ENCODE peak calls at places on chromosomes 12 and 14, in six cellular contexts. One of them, this sample, is unnamed.

GRCh38 chr12:113837059-113837458 is 129.1 kb downstream of the RBM19 start:
- DNase-seq in CD4-positive, alpha-beta T cell: no peak
- DNase-seq in CD8-positive, alpha-beta T cell: no peak
- DNase-seq in vagina: no peak
- DNase-seq in cardiac muscle cell: no peak
- DNase-seq in dorsolateral prefrontal cortex: no peak
- DNase-seq in this sample: no peak

GRCh38 chr12:6923851-6924250 is 3.9 kb upstream of the ATN1 start:
- DNase-seq in CD4-positive, alpha-beta T cell: no peak
- DNase-seq in CD8-positive, alpha-beta T cell: no peak
- DNase-seq in vagina: no peak
- DNase-seq in cardiac muscle cell: no peak
- DNase-seq in dorsolateral prefrontal cortex: no peak
- DNase-seq in this sample: no peak

GRCh38 chr14:72646861-72647528 is 246.9 kb downstream of the DPF3 start:
- DNase-seq in CD4-positive, alpha-beta T cell: no peak
- DNase-seq in CD8-positive, alpha-beta T cell: no peak
- DNase-seq in vagina: no peak
- DNase-seq in cardiac muscle cell: no peak
- DNase-seq in dorsolateral prefrontal cortex: no peak
- DNase-seq in this sample: no peak

GRCh38 chr14:79515158-79515557 is 696.1 kb downstream of the DIO2 start:
- DNase-seq in CD4-positive, alpha-beta T cell: no peak
- DNase-seq in CD8-positive, alpha-beta T cell: no peak
- DNase-seq in vagina: no peak
- DNase-seq in cardiac muscle cell: no peak
- DNase-seq in dorsolateral prefrontal cortex: no peak
- DNase-seq in this sample: no peak

GRCh38 chr12:56115329-56115728 is 1.1 kb upstream of the RPL41 start:
- DNase-seq in CD4-positive, alpha-beta T cell: no peak
- DNase-seq in CD8-positive, alpha-beta T cell: no peak
- DNase-seq in vagina: no peak
- DNase-seq in cardiac muscle cell: no peak
- DNase-seq in dorsolateral prefrontal cortex: peak; percentile 28
- DNase-seq in this sample: no peak

GRCh38 chr12:5988088-5988487 is 43.0 kb upstream of the ANO2 start:
- DNase-seq in CD4-positive, alpha-beta T cell: no peak
- DNase-seq in CD8-positive, alpha-beta T cell: no peak
- DNase-seq in vagina: peak; percentile 70
- DNase-seq in cardiac muscle cell: no peak
- DNase-seq in dorsolateral prefrontal cortex: no peak
- DNase-seq in this sample: no peak

GRCh38 chr12:109952873-109953272 is 43.3 kb downstream of the GIT2 start:
- DNase-seq in CD4-positive, alpha-beta T cell: no peak
- DNase-seq in CD8-positive, alpha-beta T cell: no peak
- DNase-seq in vagina: no peak
- DNase-seq in cardiac muscle cell: no peak
- DNase-seq in dorsolateral prefrontal cortex: no peak
- DNase-seq in this sample: no peak

GRCh38 chr12:68425998-68426397 is 93.8 kb upstream of the MDM1 start:
- DNase-seq in CD4-positive, alpha-beta T cell: no peak
- DNase-seq in CD8-positive, alpha-beta T cell: no peak
- DNase-seq in vagina: no peak
- DNase-seq in cardiac muscle cell: no peak
- DNase-seq in dorsolateral prefrontal cortex: no peak
- DNase-seq in this sample: no peak

GRCh38 chr14:33631021-33631420 is 319.9 kb downstream of the EGLN3 start:
- DNase-seq in CD4-positive, alpha-beta T cell: no peak
- DNase-seq in CD8-positive, alpha-beta T cell: no peak
- DNase-seq in vagina: no peak
- DNase-seq in cardiac muscle cell: no peak
- DNase-seq in dorsolateral prefrontal cortex: no peak
- DNase-seq in this sample: no peak

GRCh38 chr12:75981773-75982564 is 49.6 kb downstream of the PHLDA1 start:
- DNase-seq in CD4-positive, alpha-beta T cell: no peak
- DNase-seq in CD8-positive, alpha-beta T cell: no peak
- DNase-seq in vagina: no peak
- DNase-seq in cardiac muscle cell: no peak
- DNase-seq in dorsolateral prefrontal cortex: no peak
- DNase-seq in this sample: no peak

GRCh38 chr12:96033549-96034389 is 1.6 kb downstream of the LTA4H start:
- DNase-seq in CD4-positive, alpha-beta T cell: no peak
- DNase-seq in CD8-positive, alpha-beta T cell: no peak
- DNase-seq in vagina: no peak
- DNase-seq in cardiac muscle cell: no peak
- DNase-seq in dorsolateral prefrontal cortex: no peak
- DNase-seq in this sample: no peak

GRCh38 chr14:68546839-68547238 is 246.0 kb downstream of the ZFP36L1 start:
- DNase-seq in CD4-positive, alpha-beta T cell: no peak
- DNase-seq in CD8-positive, alpha-beta T cell: no peak
- DNase-seq in vagina: peak; percentile 93
- DNase-seq in cardiac muscle cell: no peak
- DNase-seq in dorsolateral prefrontal cortex: no peak
- DNase-seq in this sample: no peak

GRCh38 chr12:105329926-105330282 is 587 bp upstream of the C12orf75 start:
- DNase-seq in CD4-positive, alpha-beta T cell: no peak
- DNase-seq in CD8-positive, alpha-beta T cell: peak; percentile 9
- DNase-seq in vagina: no peak
- DNase-seq in cardiac muscle cell: no peak
- DNase-seq in dorsolateral prefrontal cortex: no peak
- DNase-seq in this sample: no peak

GRCh38 chr12:14950421-14950820 is 11.0 kb downstream of the ARHGDIB start:
- DNase-seq in CD4-positive, alpha-beta T cell: no peak
- DNase-seq in CD8-positive, alpha-beta T cell: no peak
- DNase-seq in vagina: no peak
- DNase-seq in cardiac muscle cell: no peak
- DNase-seq in dorsolateral prefrontal cortex: no peak
- DNase-seq in this sample: no peak

GRCh38 chr14:61203059-61203753 is 77.9 kb downstream of the TMEM30B start:
- DNase-seq in CD4-positive, alpha-beta T cell: no peak
- DNase-seq in CD8-positive, alpha-beta T cell: no peak
- DNase-seq in vagina: no peak
- DNase-seq in cardiac muscle cell: no peak
- DNase-seq in dorsolateral prefrontal cortex: no peak
- DNase-seq in this sample: no peak

GRCh38 chr14:32014498-32014897 is 62.6 kb upstream of the ARHGAP5 start:
- DNase-seq in CD4-positive, alpha-beta T cell: no peak
- DNase-seq in CD8-positive, alpha-beta T cell: no peak
- DNase-seq in vagina: no peak
- DNase-seq in cardiac muscle cell: no peak
- DNase-seq in dorsolateral prefrontal cortex: no peak
- DNase-seq in this sample: no peak

GRCh38 chr12:58728397-58728796 is 191.9 kb downstream of the LRIG3 start:
- DNase-seq in CD4-positive, alpha-beta T cell: no peak
- DNase-seq in CD8-positive, alpha-beta T cell: no peak
- DNase-seq in vagina: no peak
- DNase-seq in cardiac muscle cell: no peak
- DNase-seq in dorsolateral prefrontal cortex: no peak
- DNase-seq in this sample: no peak

GRCh38 chr12:94289551-94290312 is 141.4 kb downstream of the PLXNC1 start:
- DNase-seq in CD4-positive, alpha-beta T cell: no peak
- DNase-seq in CD8-positive, alpha-beta T cell: no peak
- DNase-seq in vagina: no peak
- DNase-seq in cardiac muscle cell: peak; percentile 37
- DNase-seq in dorsolateral prefrontal cortex: no peak
- DNase-seq in this sample: no peak

GRCh38 chr14:100789460-100790417 is 36.2 kb upstream of the MEG3 start:
- DNase-seq in CD4-positive, alpha-beta T cell: no peak
- DNase-seq in CD8-positive, alpha-beta T cell: no peak
- DNase-seq in vagina: no peak
- DNase-seq in cardiac muscle cell: no peak
- DNase-seq in dorsolateral prefrontal cortex: no peak
- DNase-seq in this sample: no peak

GRCh38 chr14:100787659-100788058 is 38.3 kb upstream of the MEG3 start:
- DNase-seq in CD4-positive, alpha-beta T cell: no peak
- DNase-seq in CD8-positive, alpha-beta T cell: no peak
- DNase-seq in vagina: no peak
- DNase-seq in cardiac muscle cell: no peak
- DNase-seq in dorsolateral prefrontal cortex: no peak
- DNase-seq in this sample: no peak

GRCh38 chr14:100790785-100791667 is 34.9 kb upstream of the MEG3 start:
- DNase-seq in CD4-positive, alpha-beta T cell: no peak
- DNase-seq in CD8-positive, alpha-beta T cell: no peak
- DNase-seq in vagina: no peak
- DNase-seq in cardiac muscle cell: no peak
- DNase-seq in dorsolateral prefrontal cortex: no peak
- DNase-seq in this sample: no peak

GRCh38 chr14:100786820-100787219 is 39.1 kb upstream of the MEG3 start:
- DNase-seq in CD4-positive, alpha-beta T cell: no peak
- DNase-seq in CD8-positive, alpha-beta T cell: no peak
- DNase-seq in vagina: no peak
- DNase-seq in cardiac muscle cell: no peak
- DNase-seq in dorsolateral prefrontal cortex: no peak
- DNase-seq in this sample: no peak

DNA sequence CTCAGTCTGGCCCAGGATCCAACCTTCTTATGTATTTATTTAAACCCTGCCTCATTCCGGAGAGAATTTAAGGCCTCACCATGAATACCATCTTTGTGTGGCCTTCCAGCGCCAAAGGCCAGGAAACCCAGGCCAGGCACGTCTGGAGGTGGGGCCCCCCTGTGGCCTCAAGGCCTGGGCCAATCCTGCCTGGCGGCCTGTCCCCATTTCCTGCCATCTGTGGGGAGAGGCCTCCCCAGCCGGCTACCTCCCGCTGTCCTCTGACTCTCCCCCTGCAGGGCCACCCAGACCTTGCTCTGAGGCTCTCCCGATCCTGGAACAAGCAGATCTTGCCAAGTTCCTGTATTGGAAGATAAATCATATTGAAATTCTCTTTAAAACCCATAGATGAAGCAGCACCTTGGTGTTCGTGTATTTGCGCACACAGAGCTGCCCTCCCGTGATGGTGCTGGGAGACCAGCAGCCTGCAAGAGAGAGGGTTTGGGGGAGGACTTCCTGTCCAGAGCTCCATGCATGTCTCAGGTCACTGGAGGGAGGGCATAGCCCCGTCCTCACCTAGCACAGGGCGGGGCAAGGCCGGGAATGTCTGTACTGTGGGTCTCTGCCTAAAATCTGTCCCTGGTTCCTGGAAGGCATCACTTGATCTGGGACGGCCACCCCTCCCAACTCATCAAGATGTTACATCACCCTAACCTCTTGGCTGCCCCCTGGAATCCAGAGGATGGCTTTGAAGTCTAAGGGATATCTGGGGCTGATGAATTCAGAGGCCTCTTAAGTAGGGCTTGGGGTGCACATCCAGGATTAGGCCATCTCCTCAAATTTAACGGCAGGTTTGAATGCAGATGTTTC is 37.2 kb upstream of the MEG3 start:
- DNase-seq in CD4-positive, alpha-beta T cell: no peak
- DNase-seq in CD8-positive, alpha-beta T cell: no peak
- DNase-seq in vagina: no peak
- DNase-seq in cardiac muscle cell: no peak
- DNase-seq in dorsolateral prefrontal cortex: no peak
- DNase-seq in this sample: no peak
- H3K27me3 ChIP-seq in CD4-positive, alpha-beta T cell: no peaks in the 10 kb centered on the region
- H3K27me3 ChIP-seq in CD8-positive, alpha-beta T cell: no peaks in the 10 kb centered on the region
- H3K27me3 ChIP-seq in vagina: no peaks in the 10 kb centered on the region
- H3K27me3 ChIP-seq in cardiac muscle cell: no peaks in the 10 kb centered on the region
- H3K27me3 ChIP-seq in dorsolateral prefrontal cortex: peaks cover 11% of the 10 kb centered on the region
- H3K27me3 ChIP-seq in this sample: no peaks in the 10 kb centered on the region

GRCh38 chr12:53798575-53798974 is 46.8 kb upstream of the CISTR start:
- DNase-seq in CD4-positive, alpha-beta T cell: no peak
- DNase-seq in CD8-positive, alpha-beta T cell: no peak
- DNase-seq in vagina: no peak
- DNase-seq in cardiac muscle cell: no peak
- DNase-seq in dorsolateral prefrontal cortex: peak; percentile 82
- DNase-seq in this sample: no peak
- H3K27me3 ChIP-seq in CD4-positive, alpha-beta T cell: peaks cover 36% of the 10 kb centered on the region
- H3K27me3 ChIP-seq in CD8-positive, alpha-beta T cell: no peaks in the 10 kb centered on the region
- H3K27me3 ChIP-seq in vagina: no peaks in the 10 kb centered on the region
- H3K27me3 ChIP-seq in cardiac muscle cell: peaks cover 96% of the 10 kb centered on the region
- H3K27me3 ChIP-seq in dorsolateral prefrontal cortex: no peaks in the 10 kb centered on the region
- H3K27me3 ChIP-seq in this sample: no peaks in the 10 kb centered on the region

GRCh38 chr12:53952871-53953734 is 1.6 kb upstream of the HOXC12 start:
- DNase-seq in CD4-positive, alpha-beta T cell: no peak
- DNase-seq in CD8-positive, alpha-beta T cell: no peak
- DNase-seq in vagina: no peak
- DNase-seq in cardiac muscle cell: no peak
- DNase-seq in dorsolateral prefrontal cortex: no peak
- DNase-seq in this sample: no peak
- H3K27me3 ChIP-seq in CD4-positive, alpha-beta T cell: peaks cover 99% of the 10 kb centered on the region
- H3K27me3 ChIP-seq in CD8-positive, alpha-beta T cell: peaks cover 94% of the 10 kb centered on the region
- H3K27me3 ChIP-seq in vagina: peaks cover 33% of the 10 kb centered on the region
- H3K27me3 ChIP-seq in cardiac muscle cell: peaks cover 100% of the 10 kb centered on the region
- H3K27me3 ChIP-seq in dorsolateral prefrontal cortex: peaks cover 98% of the 10 kb centered on the region
- H3K27me3 ChIP-seq in this sample: peaks cover 98% of the 10 kb centered on the region

GRCh38 chr14:100551056-100551455 is 36.2 kb downstream of the BEGAIN start:
- DNase-seq in CD4-positive, alpha-beta T cell: no peak
- DNase-seq in CD8-positive, alpha-beta T cell: no peak
- DNase-seq in vagina: no peak
- DNase-seq in cardiac muscle cell: no peak
- DNase-seq in dorsolateral prefrontal cortex: no peak
- DNase-seq in this sample: no peak
- H3K27me3 ChIP-seq in CD4-positive, alpha-beta T cell: no peaks in the 10 kb centered on the region
- H3K27me3 ChIP-seq in CD8-positive, alpha-beta T cell: no peaks in the 10 kb centered on the region
- H3K27me3 ChIP-seq in vagina: no peaks in the 10 kb centered on the region
- H3K27me3 ChIP-seq in cardiac muscle cell: peaks cover 8% of the 10 kb centered on the region
- H3K27me3 ChIP-seq in dorsolateral prefrontal cortex: no peaks in the 10 kb centered on the region
- H3K27me3 ChIP-seq in this sample: no peaks in the 10 kb centered on the region

GRCh38 chr12:120041386-120042231 is 52.6 kb downstream of the BICDL1 start:
- DNase-seq in CD4-positive, alpha-beta T cell: peak; percentile 53
- DNase-seq in CD8-positive, alpha-beta T cell: peak; percentile 48
- DNase-seq in vagina: no peak
- DNase-seq in cardiac muscle cell: no peak
- DNase-seq in dorsolateral prefrontal cortex: no peak
- DNase-seq in this sample: no peak

GRCh38 chr12:120043421-120043820 is 54.4 kb downstream of the BICDL1 start:
- DNase-seq in CD4-positive, alpha-beta T cell: no peak
- DNase-seq in CD8-positive, alpha-beta T cell: no peak
- DNase-seq in vagina: no peak
- DNase-seq in cardiac muscle cell: no peak
- DNase-seq in dorsolateral prefrontal cortex: no peak
- DNase-seq in this sample: no peak

GRCh38 chr12:120037851-120038250 is 48.8 kb downstream of the BICDL1 start:
- DNase-seq in CD4-positive, alpha-beta T cell: no peak
- DNase-seq in CD8-positive, alpha-beta T cell: no peak
- DNase-seq in vagina: no peak
- DNase-seq in cardiac muscle cell: no peak
- DNase-seq in dorsolateral prefrontal cortex: no peak
- DNase-seq in this sample: no peak

DNA sequence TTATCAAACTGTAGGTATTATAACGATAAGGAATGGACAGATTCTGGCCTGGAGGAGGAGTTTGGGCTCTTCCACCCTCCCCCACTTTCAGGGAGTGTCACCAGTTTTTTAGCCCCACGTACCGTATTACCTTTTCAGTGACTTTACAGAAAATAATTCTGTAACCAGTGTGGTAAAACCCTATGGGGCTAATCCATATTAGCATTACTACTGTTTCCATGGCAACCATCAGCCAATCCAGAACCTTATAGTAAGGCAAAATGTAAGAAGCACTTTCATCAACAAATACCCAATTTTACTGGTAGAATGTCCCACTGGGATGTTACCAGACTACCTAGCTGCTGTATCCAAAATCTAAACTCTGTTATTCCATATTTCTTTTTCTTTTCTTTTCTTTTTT is 50.7 kb downstream of the BICDL1 start:
- DNase-seq in CD4-positive, alpha-beta T cell: no peak
- DNase-seq in CD8-positive, alpha-beta T cell: no peak
- DNase-seq in vagina: no peak
- DNase-seq in cardiac muscle cell: no peak
- DNase-seq in dorsolateral prefrontal cortex: no peak
- DNase-seq in this sample: no peak
- H3K27me3 ChIP-seq in CD4-positive, alpha-beta T cell: no peaks in the 10 kb centered on the region
- H3K27me3 ChIP-seq in CD8-positive, alpha-beta T cell: no peaks in the 10 kb centered on the region
- H3K27me3 ChIP-seq in vagina: no peaks in the 10 kb centered on the region
- H3K27me3 ChIP-seq in cardiac muscle cell: no peaks in the 10 kb centered on the region
- H3K27me3 ChIP-seq in dorsolateral prefrontal cortex: no peaks in the 10 kb centered on the region
- H3K27me3 ChIP-seq in this sample: no peaks in the 10 kb centered on the region

GRCh38 chr12:102824218-102824835 is 92.7 kb downstream of the PAH start:
- DNase-seq in CD4-positive, alpha-beta T cell: no peak
- DNase-seq in CD8-positive, alpha-beta T cell: no peak
- DNase-seq in vagina: no peak
- DNase-seq in cardiac muscle cell: peak; percentile 89
- DNase-seq in dorsolateral prefrontal cortex: no peak
- DNase-seq in this sample: no peak
- H3K27me3 ChIP-seq in CD4-positive, alpha-beta T cell: no peaks in the 10 kb centered on the region
- H3K27me3 ChIP-seq in CD8-positive, alpha-beta T cell: no peaks in the 10 kb centered on the region
- H3K27me3 ChIP-seq in vagina: no peaks in the 10 kb centered on the region
- H3K27me3 ChIP-seq in cardiac muscle cell: peaks cover 61% of the 10 kb centered on the region
- H3K27me3 ChIP-seq in dorsolateral prefrontal cortex: peaks cover 29% of the 10 kb centered on the region
- H3K27me3 ChIP-seq in this sample: peaks cover 6% of the 10 kb centered on the region

This sample was measured in iPS DF 6.9.